ENCODE peak calls at places on chromosomes 16 and 17, in four cellular contexts. A is HCT116, F is GM12878, J is A549. D is an unnamed sample.

GRCh38 chr17:55402374-55402773 is 19.3 kb downstream of the MMD start:
- DNase-seq in A (peak), F (no peak), J (no peak), D (no peak)

GRCh38 chr17:1223662-1224061 is 43.9 kb upstream of the ABR start:
- DNase-seq in A (no peak), F (no peak), J (no peak), D (no peak)

GRCh38 chr17:7823581-7824001 is 10.4 kb upstream of the KDM6B start:
- DNase-seq in A (no peak), F (no peak), J (no peak), D (peak)

GRCh38 chr16:22763655-22764054 is 50.3 kb upstream of the HS3ST2 start:
- DNase-seq in A (no peak), F (no peak), J (no peak), D (no peak)

GRCh38 chr16:1964046-1964505 is 550 bp downstream of the RPS2 start:
- DNase-seq in A (no peak), F (no peak), J (no peak), D (no peak)

GRCh38 chr16:67860589-67861398 is 12.1 kb upstream of the EDC4 start:
- DNase-seq in A (no peak), F (no peak), J (no peak), D (no peak)

GRCh38 chr17:12547829-12548228 is 117.9 kb upstream of the MYOCD start:
- DNase-seq in A (no peak), F (no peak), J (no peak), D (no peak)

GRCh38 chr16:50229149-50229726 is 37.1 kb upstream of the ADCY7 start:
- DNase-seq in A (no peak), F (no peak), J (no peak), D (no peak)

GRCh38 chr17:58153046-58153445 is 4.9 kb downstream of the OR4D1 start:
- DNase-seq in A (no peak), F (no peak), J (no peak), D (no peak)

GRCh38 chr17:2889256-2889655 is 93.0 kb downstream of the RAP1GAP2 start:
- DNase-seq in A (no peak), F (no peak), J (no peak), D (no peak)

GRCh38 chr16:81873843-81874752 is 95.0 kb downstream of the PLCG2 start:
- DNase-seq in A (peak), F (no peak), J (peak), D (peak)

GRCh38 chr16:8712589-8713361 is 38.4 kb downstream of the ABAT start:
- DNase-seq in A (no peak), F (no peak), J (no peak), D (peak)

GRCh38 chr17:55160501-55160900 is 104.3 kb upstream of the HLF start:
- DNase-seq in A (no peak), F (no peak), J (no peak), D (no peak)

GRCh38 chr17:4789951-4790704 is 1.4 kb downstream of the GLTPD2 start:
- DNase-seq in A (peak), F (no peak), J (peak), D (peak)

GRCh38 chr16:11260596-11260966 is 4.6 kb upstream of the SOCS1 start:
- DNase-seq in A (no peak), F (no peak), J (no peak), D (peak)

GRCh38 chr17:43755389-43755875 is 3.2 kb downstream of the SOST start:
- DNase-seq in A (no peak), F (no peak), J (no peak), D (peak)

GRCh38 chr17:67680445-67681224 is 37.1 kb upstream of the NOL11 start:
- DNase-seq in A (no peak), F (no peak), J (no peak), D (no peak)

GRCh38 chr16:49632111-49632797 is 223.7 kb downstream of the ZNF423 start:
- DNase-seq in A (no peak), F (no peak), J (no peak), D (no peak)

GRCh38 chr16:54928016-54928356 is 2.7 kb upstream of the IRX5 start:
- DNase-seq in A (no peak), F (no peak), J (no peak), D (peak)

GRCh38 chr17:17985555-17985954 is 12.9 kb downstream of the DRC3 start:
- DNase-seq in A (no peak), F (no peak), J (no peak), D (peak)

GRCh38 chr17:19940722-19941464 is 36.7 kb downstream of the AKAP10 start:
- DNase-seq in A (no peak), F (no peak), J (no peak), D (peak)

GRCh38 chr16:75257886-75258806 is 6.7 kb upstream of the BCAR1 start:
- DNase-seq in A (no peak), F (no peak), J (no peak), D (no peak)

GRCh38 chr17:50507871-50508572 is at the start of gene MYCBPAP:
- DNase-seq in A (no peak), F (peak), J (peak), D (peak)

GRCh38 chr16:56451753-56452689 is 667 bp downstream of the OGFOD1 start:
- DNase-seq in A (peak), F (no peak), J (peak), D (peak)

GRCh38 chr16:56450275-56450889 is 750 bp downstream of the NUDT21 start:
- DNase-seq in A (no peak), F (no peak), J (no peak), D (peak)

GRCh38 chr16:56448005-56448404 is 3.1 kb downstream of the NUDT21 start:
- DNase-seq in A (no peak), F (no peak), J (no peak), D (no peak)

DNA sequence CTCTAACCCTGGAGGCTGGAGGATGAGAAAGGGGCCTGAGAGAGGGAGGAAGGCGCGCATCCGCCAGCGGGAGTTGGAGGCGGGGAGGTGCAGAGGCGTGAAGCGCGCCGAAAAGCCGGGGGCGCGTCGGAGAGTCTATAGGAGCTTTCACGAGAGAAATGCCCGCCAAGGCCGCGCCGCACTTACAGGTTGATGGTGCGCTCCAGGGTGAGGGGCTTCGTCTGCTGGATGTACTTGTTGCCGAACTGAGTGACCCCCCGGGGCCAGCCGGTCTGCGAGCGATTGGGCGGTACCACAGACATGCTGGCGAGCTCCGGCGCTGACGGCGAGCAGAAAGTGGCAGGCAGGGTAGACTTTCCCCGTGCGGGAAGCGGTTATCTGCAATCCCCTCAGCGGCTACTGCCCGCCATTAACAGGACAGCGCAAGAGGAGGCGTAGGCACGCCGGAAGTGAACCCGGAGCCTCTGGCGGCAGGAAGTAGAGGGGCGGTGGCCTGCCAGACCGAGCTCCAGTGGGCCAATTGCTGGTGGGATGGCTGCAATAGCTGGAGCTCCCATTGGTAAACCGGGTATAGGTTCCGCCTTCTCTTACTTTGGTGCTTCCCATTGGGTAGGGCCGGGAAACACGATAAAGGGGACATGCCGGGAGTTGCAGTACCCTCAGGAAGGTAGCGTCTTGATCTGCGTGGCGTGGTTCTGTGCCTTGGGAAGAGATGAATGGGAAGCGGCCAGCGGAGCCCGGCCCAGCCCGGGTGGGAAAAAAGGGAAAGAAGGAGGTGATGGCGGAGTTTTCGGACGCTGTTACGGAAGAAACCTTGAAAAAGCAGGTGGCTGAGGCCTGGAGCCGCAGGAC is at the start of the genes NUDT21 and OGFOD1:
- DNase-seq in A (peak), F (peak), J (peak), D (peak)
- TF ChIP-seq REST in A (no peak), F (peak), J (no peak), D (no peak)

GRCh38 chr16:29809850-29810698 is 1.9 kb upstream of the PRRT2 start:
- DNase-seq in A (no peak), F (no peak), J (no peak), D (peak)

GRCh38 chr16:29812754-29813643 is 1.0 kb downstream of the PRRT2 start:
- DNase-seq in A (no peak), F (no peak), J (no peak), D (no peak)

GRCh38 chr16:29810699-29811169 is 1.3 kb upstream of the PRRT2 start:
- DNase-seq in A (no peak), F (no peak), J (no peak), D (peak)

GRCh38 chr16:29811896-29812665 is at the start of gene PRRT2:
- DNase-seq in A (no peak), F (no peak), J (no peak), D (peak)

GRCh38 chr16:29811170-29811895 is 660 bp upstream of the PRRT2 start:
- DNase-seq in A (peak), F (peak), J (peak), D (peak)
- TF ChIP-seq REST in A (no peak), F (no peak), J (no peak), D (no peak)

GRCh38 chr17:78219396-78220150 is 5.5 kb downstream of the BIRC5 start:
- DNase-seq in A (no peak), F (no peak), J (no peak), D (peak)

GRCh38 chr17:78214016-78214705 is at the start of gene BIRC5:
- DNase-seq in A (peak), F (peak), J (peak), D (peak)

GRCh38 chr17:78210111-78210510 is 3.9 kb upstream of the BIRC5 start:
- DNase-seq in A (no peak), F (no peak), J (no peak), D (no peak)

GRCh38 chr17:78211032-78211431 is 3.0 kb upstream of the BIRC5 start:
- DNase-seq in A (no peak), F (no peak), J (no peak), D (no peak)

GRCh38 chr17:78214706-78215061 is 631 bp downstream of the BIRC5 start:
- DNase-seq in A (no peak), F (no peak), J (no peak), D (no peak)
- TF ChIP-seq REST in A (no peak), F (no peak), J (no peak), D (no peak)

GRCh38 chr17:34527908-34528470 is 51.4 kb upstream of the TMEM132E start:
- DNase-seq in A (no peak), F (no peak), J (no peak), D (peak)

GRCh38 chr17:34539881-34540280 is 39.5 kb upstream of the TMEM132E start:
- DNase-seq in A (no peak), F (no peak), J (no peak), D (no peak)

GRCh38 chr17:34537445-34537844 is 41.9 kb upstream of the TMEM132E start:
- DNase-seq in A (no peak), F (no peak), J (no peak), D (no peak)

DNA sequence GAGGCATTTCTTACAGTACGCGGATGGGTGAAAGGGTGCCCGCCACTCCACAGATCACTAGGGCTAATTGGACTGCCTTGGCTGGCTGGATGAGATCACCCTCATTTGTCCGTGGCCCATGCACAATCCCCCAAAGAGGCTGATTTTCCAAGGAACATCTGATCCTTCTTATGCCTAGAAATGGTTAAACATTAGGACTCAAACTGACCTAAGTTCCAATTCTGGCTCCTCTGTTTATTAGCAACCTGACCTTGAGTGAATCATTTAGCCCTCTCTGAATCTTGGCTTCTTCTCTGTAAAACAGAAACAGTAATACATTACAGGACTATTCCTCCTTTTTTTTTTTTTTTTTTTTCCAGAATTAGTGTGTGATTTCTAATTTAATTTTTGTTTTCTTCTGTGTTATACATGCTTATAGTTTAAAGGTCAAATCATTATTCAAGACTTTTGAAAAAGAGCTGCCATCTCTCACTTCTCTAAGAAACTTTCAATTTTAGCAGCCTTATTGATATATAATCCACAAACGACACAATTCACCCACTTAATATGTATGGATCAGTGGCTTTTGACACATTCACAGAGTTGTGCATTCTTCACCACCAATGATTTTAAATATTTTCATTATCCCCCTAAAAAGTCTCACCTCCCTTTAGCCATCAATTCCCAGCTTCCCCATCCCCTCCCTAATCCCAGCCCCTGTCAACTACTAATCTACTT is 45.4 kb upstream of the TMEM132E start:
- DNase-seq in A (no peak), F (no peak), J (no peak), D (no peak)
- TF ChIP-seq REST in A (no peak), F (no peak), J (no peak), D (no peak)

DNA sequence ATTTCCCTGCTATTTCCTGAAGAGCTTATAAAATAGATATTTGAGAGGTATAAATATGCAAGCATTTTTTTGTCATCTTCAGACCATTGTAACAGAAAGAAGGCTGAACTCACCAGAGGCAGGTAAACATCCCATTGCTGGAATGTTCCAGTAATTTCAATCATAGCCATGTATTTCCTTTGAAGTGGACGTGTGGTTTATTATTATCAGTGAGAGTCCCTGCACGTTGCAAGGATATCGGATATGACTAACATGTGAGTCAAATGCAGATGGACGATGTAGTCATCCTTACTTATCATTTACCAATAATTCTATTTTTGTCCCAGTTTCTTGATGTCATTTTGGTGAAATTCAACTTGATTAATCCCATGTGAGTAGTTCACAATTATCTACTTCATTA is 89.3 kb downstream of the VAT1L start:
- DNase-seq in A (peak), F (no peak), J (peak), D (no peak)
- TF ChIP-seq REST in A (no peak), F (no peak), J (no peak), D (no peak)

DNA sequence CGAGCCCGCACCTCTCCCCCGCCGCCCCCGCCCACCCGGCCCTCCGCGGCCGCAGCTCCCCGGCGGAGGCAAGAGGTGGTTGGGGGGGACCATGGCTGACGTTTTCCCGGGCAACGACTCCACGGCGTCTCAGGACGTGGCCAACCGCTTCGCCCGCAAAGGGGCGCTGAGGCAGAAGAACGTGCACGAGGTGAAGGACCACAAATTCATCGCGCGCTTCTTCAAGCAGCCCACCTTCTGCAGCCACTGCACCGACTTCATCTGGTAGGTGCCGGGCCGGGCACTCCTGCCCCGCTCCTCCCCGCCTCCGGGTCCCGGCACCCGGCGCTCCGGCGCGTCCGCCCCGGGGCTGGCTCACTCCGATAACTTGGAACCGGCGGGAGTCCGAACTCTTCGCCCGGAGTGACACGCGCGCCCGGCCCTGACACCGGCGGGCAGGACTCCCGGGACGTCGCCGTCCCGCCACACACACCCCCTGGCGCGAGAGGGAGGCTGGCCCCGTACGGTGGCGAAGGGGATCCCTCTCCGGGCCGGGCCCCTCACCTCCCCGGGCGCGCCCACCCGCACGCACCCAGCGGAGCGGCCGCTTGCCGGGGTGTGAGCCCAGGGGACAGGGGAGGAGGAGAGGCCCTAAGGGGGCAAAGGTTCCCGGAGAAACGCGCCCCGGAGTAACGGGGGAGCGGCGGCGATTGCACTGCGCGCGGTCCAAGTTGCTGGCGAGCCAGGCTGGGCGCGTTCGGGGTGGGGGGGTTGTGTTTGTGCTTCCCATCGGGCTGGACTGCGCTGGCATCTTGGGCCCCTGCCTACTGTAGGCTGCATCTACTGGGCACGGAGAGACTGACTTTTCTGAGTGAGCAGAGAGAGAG is 581 bp downstream of the PRKCA start:
- DNase-seq in A (no peak), F (no peak), J (peak), D (peak)
- TF ChIP-seq REST in A (no peak), F (no peak), J (no peak), D (no peak)

DNA sequence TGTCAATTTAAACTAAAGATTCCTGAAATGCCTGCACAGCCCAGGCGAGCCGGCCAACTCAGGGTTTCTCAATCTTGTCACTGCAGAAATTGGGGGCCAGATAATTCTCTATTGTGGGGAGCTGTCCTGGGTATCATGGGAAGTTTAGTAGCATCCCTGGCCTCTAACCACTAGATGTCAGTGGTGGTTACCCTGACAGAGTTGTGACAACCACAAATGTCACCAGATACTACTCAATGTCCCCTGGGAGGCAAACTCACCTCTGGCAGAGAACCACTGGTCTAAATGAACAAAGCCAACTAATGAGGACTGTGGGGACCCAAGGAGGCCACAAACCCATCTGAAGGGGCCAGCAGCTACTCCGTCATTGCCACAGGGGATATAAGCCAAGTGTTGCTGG is 90.9 kb downstream of the MYH11 start:
- DNase-seq in A (peak), F (peak), J (peak), D (peak)
- TF ChIP-seq REST in A (peak), F (peak), J (peak), D (peak)

DNA sequence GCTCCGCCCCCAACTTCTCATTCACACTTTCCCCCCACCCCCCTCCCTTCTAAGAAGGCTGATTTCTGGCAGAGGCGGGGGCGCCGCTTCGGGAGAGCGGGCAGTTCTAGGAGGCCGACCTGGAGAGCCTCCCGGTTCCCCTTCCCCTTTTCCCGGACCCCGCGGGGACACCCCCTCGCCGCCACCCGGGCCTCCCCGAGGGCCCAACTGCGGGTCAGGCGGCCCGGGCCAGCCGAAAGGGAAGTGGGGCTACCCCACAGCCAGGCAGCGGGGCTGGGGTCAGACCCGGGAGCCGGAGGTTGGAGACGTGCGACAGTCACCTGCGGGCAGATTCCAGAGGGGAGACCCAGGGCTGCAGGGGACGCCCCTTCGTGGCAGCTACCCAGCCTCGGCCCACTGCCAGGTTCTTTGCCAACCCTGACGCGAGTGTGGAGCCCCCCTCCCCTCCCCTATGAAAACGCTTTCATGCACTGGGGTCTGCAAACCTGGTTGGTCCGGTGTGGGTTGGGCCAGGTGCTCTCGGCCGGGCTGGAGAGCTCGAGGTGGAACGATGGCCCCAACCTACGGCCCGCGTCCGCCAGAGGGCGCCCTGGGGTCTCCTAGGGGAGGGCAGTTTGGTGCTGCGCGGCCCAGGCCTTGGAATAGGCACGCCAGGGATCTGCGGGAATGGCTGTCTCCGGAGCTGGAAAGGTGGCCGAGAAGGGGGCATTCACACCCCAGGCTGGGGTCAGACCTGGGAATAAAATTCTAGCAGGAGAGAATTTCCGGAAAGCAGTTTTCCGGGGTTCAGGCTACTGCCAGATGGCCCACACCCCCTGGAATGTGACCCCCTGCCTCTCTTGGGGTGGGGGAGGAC is 722 bp upstream of the SOCS3 start:
- DNase-seq in A (peak), F (no peak), J (peak), D (peak)
- TF ChIP-seq REST in A (no peak), F (no peak), J (no peak), D (no peak)

GRCh38 chr17:45403906-45404490 is 28.7 kb downstream of the ARHGAP27 start:
- DNase-seq in A (no peak), F (no peak), J (no peak), D (no peak)
- TF ChIP-seq REST in A (no peak), F (no peak), J (no peak), D (no peak)